ENCODE peak calls at places on chromosomes 4 and X, in eight cellular contexts. H is cerebellar cortex, M is SJSA1, V is DND-41, N is aorta, L is ecto neural progenitor cell, S is body of pancreas, D is H9. G is an unnamed sample.
A peak's percentile ranks its signal among the peaks of the same experiment; 100 is the strongest.

GRCh38 chr4:96097693-96098092 is 257.8 kb downstream of the PDHA2 start:
- DNase-seq in N (no peak), H (no peak), S (no peak), M (no peak), D (no peak), V (no peak), L (no peak), G (no peak)

GRCh38 chr4:99400831-99401230 is 34.3 kb downstream of the ADH7 start:
- DNase-seq in S (no peak), N (no peak), M (no peak), D (no peak), V (no peak), L (no peak), H (no peak), G (no peak)

GRCh38 chr4:2061208-2062131 is 2.3 kb downstream of the NAT8L start:
- DNase-seq in N (no peak), S (no peak), D (no peak), M (no peak), L (no peak), H (no peak), V (no peak), G (no peak)

GRCh38 chrX:136148391-136148790 is 1.1 kb downstream of the FHL1 start:
- DNase-seq in N (no peak), L (no peak), M (no peak), H (no peak), D (no peak), S (no peak), V (no peak), G (no peak)

GRCh38 chr4:6779667-6780565 is 2.6 kb upstream of the KIAA0232 start:
- DNase-seq in D (peak; percentile 61), L (no peak), S (peak; percentile 19), N (no peak), V (no peak), M (no peak), H (peak; percentile 51), G (no peak)

GRCh38 chr4:38902695-38903094 is 35.1 kb downstream of the FAM114A1 start:
- DNase-seq in S (no peak), V (no peak), H (peak; percentile 76), L (no peak), D (no peak), M (no peak), N (no peak), G (no peak)

GRCh38 chr4:107757860-107758476 is 37.9 kb upstream of the PAPSS1 start:
- DNase-seq in L (no peak), M (no peak), S (no peak), V (no peak), D (no peak), N (no peak), H (peak; percentile 46), G (no peak)

GRCh38 chrX:129843209-129843458 is 552 bp downstream of the ZDHHC9 start:
- DNase-seq in N (no peak), S (no peak), H (no peak), V (no peak), L (no peak), D (peak; percentile 32), M (no peak), G (no peak)

GRCh38 chr4:140790765-140791164 is 34.6 kb upstream of the TBC1D9 start:
- DNase-seq in L (no peak), H (no peak), D (no peak), S (no peak), V (no peak), N (no peak), M (no peak), G (no peak)

GRCh38 chr4:3335385-3335784 is 42.6 kb downstream of the RGS12 start:
- DNase-seq in S (no peak), N (no peak), D (no peak), L (no peak), V (no peak), M (no peak), H (no peak), G (no peak)

GRCh38 chr4:175246941-175247340 is 328.8 kb downstream of the ADAM29 start:
- DNase-seq in H (no peak), D (no peak), L (no peak), V (no peak), N (no peak), M (no peak), S (no peak), G (no peak)

G was measured in NK-92 treated with Interleukin-12 subunit alpha and Interleukin-12 subunit beta, amount 100 ng/mL, for 24 hours.